ENCODE peak calls at places on chromosomes 7 and 10, in five cellular contexts. V is left kidney, B is neural progenitor cell, K is HFFc6, L is GM20000. D is an unnamed sample.

GRCh38 chr7:40889560-40889959 is 754.8 kb downstream of the SUGCT start:
- DNase-seq in V (no peak), B (no peak), K (no peak), L (no peak), D (no peak)

GRCh38 chr7:123633553-123633952 is 22.1 kb upstream of the LMOD2 start:
- DNase-seq in V (no peak), B (no peak), K (peak), L (no peak), D (no peak)

GRCh38 chr10:132016514-132016913 is 34.8 kb upstream of the BNIP3 start:
- DNase-seq in V (no peak), B (no peak), K (no peak), L (no peak), D (no peak)

GRCh38 chr10:8825611-8826010 is 771.1 kb downstream of the GATA3 start:
- DNase-seq in V (no peak), B (no peak), K (no peak), L (no peak), D (no peak)

GRCh38 chr7:50696810-50697582 is 85.7 kb downstream of the GRB10 start:
- DNase-seq in V (no peak), B (peak), K (no peak), L (no peak), D (no peak)

GRCh38 chr10:79247373-79248137 is 99.7 kb upstream of the PPIF start:
- DNase-seq in V (no peak), B (no peak), K (no peak), L (no peak), D (no peak)

GRCh38 chr7:39595102-39595620 is 28.2 kb upstream of the RALA start:
- DNase-seq in V (peak), B (no peak), K (no peak), L (no peak), D (no peak)

GRCh38 chr7:157851501-157852067 is 514.8 kb downstream of the DNAJB6 start:
- DNase-seq in V (peak), B (peak), K (no peak), L (no peak), D (no peak)

GRCh38 chr10:70131560-70131937 is 1.1 kb downstream of the AIFM2 start:
- DNase-seq in V (no peak), B (no peak), K (no peak), L (no peak), D (no peak)

D was measured in omental fat pad.